ENCODE peak calls at places on chromosomes 3 and 15, in five cellular contexts. F, R, K, V and Z are unnamed samples. For H3K27me3, the result is how much of the 10 kb centered on the place peaks cover.

GRCh38 chr3:153595186-153595815 is 433.3 kb downstream of the RAP2B start:
- DNase-seq in F (peak), R (peak), K (no peak), V (peak), Z (no peak)

GRCh38 chr3:149020196-149020838 is 29.0 kb downstream of the GYG1 start:
- DNase-seq in F (peak), R (no peak), K (no peak), V (no peak), Z (no peak)

GRCh38 chr15:38154255-38154654 is 98.4 kb upstream of the SPRED1 start:
- DNase-seq in F (no peak), R (no peak), K (no peak), V (no peak), Z (no peak)

GRCh38 chr3:183254816-183255730 is 2.0 kb downstream of the B3GNT5 start:
- DNase-seq in F (no peak), R (no peak), K (no peak), V (peak), Z (no peak)

GRCh38 chr3:81218023-81218422 is 543.4 kb downstream of the GBE1 start:
- DNase-seq in F (peak), R (no peak), K (no peak), V (peak), Z (no peak)

GRCh38 chr15:78810377-78811123 is 714 bp downstream of the ADAMTS7 start:
- DNase-seq in F (peak), R (peak), K (peak), V (peak), Z (peak)

GRCh38 chr3:188853896-188854295 is 317.9 kb upstream of the TPRG1 start:
- DNase-seq in F (peak), R (no peak), K (no peak), V (no peak), Z (no peak)

GRCh38 chr15:59152694-59153450 is 47.9 kb downstream of the CCNB2 start:
- DNase-seq in F (no peak), R (no peak), K (no peak), V (no peak), Z (no peak)

GRCh38 chr3:105430460-105430859 is 63.8 kb downstream of the ALCAM start:
- DNase-seq in F (no peak), R (no peak), K (no peak), V (no peak), Z (no peak)

GRCh38 chr3:135895106-135895733 is 70.3 kb upstream of the PPP2R3A start:
- DNase-seq in F (peak), R (no peak), K (peak), V (peak), Z (peak)

GRCh38 chr3:52777959-52778805 is 783 bp downstream of the ITIH1 start:
- DNase-seq in F (no peak), R (no peak), K (peak), V (peak), Z (no peak)

GRCh38 chr3:8441969-8442559 is 59.6 kb upstream of the LMCD1 start:
- DNase-seq in F (peak), R (no peak), K (no peak), V (peak), Z (no peak)

GRCh38 chr15:73930371-73930770 is 4.1 kb downstream of the LOXL1 start:
- DNase-seq in F (peak), R (no peak), K (peak), V (no peak), Z (peak)

GRCh38 chr3:190608850-190609589 is 95.1 kb downstream of the IL1RAP start:
- DNase-seq in F (peak), R (no peak), K (no peak), V (no peak), Z (no peak)

GRCh38 chr15:93076217-93076616 is 12.8 kb downstream of the RGMA start:
- DNase-seq in F (no peak), R (no peak), K (no peak), V (no peak), Z (no peak)

GRCh38 chr15:93080451-93080850 is 8.6 kb downstream of the RGMA start:
- DNase-seq in F (no peak), R (no peak), K (no peak), V (no peak), Z (no peak)

GRCh38 chr15:93076875-93077274 is 12.1 kb downstream of the RGMA start:
- DNase-seq in F (no peak), R (no peak), K (no peak), V (no peak), Z (no peak)

GRCh38 chr15:93082861-93083260 is 6.2 kb downstream of the RGMA start:
- DNase-seq in F (no peak), R (no peak), K (no peak), V (no peak), Z (no peak)

DNA sequence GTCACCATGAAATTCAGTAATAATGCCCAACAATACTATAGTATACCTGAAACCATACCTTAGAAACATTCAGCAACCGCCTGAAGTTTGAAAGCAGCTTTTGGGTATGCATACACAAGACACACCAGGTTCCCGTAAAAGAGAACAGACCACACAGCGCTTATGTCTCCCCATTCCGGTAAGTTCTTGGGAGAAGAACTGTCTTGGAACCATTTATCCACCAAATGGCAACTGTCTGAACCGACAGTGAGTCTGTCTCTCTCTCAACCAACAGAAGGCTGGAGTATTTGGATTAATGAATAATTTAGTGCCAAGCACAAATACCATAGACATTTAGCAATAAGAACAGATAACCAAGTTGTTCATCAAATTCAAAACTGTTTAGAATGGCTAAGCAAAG is 7.6 kb downstream of the RGMA start:
- DNase-seq in F (no peak), R (no peak), K (no peak), V (no peak), Z (no peak)
- H3K27me3 ChIP-seq in F (half or more), R (under half), K (under half), V (under half), Z (under half)

DNA sequence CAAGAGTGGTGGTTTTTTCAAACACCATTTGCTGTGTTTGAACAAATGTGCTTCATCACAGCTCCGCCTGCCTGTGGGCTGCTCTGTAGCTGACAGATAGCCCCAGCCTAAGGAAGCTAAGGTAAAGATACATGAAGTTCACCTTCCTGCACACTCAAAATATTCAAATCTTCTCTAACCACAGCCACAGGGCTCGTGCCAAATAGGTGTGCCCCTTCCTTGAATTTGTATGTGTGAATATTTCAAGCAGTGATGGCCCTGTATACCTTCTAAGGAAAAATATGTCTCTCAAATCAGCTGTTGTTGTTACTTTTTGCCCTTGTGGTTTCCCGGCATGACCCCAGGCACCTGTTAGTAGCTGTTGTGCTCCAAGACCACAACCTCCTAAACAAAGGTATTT is 92.8 kb downstream of the CCNL1 start:
- DNase-seq in F (no peak), R (peak), K (no peak), V (no peak), Z (no peak)
- H3K27ac ChIP-seq in F (no peak), R (no peak), K (no peak), V (no peak), Z (no peak)

DNA sequence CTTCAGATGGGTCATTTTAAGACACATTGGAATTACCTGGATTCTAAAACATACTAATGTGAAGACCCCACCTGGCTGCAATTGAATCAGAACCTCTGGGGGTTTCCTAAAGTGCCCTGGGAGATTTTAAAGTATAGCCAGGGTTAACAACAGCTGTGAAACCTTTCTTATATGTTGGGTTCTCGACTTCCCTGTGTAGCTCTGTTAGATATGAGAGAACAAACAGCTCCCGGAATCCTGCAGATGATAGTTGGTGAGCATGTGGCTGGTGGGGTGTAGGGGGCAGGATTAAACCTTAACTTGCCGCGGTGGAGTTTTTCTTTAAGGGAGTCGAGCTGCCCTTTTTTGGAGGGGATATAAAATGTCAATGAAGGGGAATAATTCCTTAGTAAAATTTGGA is 12.1 kb downstream of the PLCL2 start:
- DNase-seq in F (no peak), R (no peak), K (no peak), V (no peak), Z (no peak)
- H3K4me3 ChIP-seq in F (no peak), R (no peak), K (no peak), V (no peak), Z (peak)

DNA sequence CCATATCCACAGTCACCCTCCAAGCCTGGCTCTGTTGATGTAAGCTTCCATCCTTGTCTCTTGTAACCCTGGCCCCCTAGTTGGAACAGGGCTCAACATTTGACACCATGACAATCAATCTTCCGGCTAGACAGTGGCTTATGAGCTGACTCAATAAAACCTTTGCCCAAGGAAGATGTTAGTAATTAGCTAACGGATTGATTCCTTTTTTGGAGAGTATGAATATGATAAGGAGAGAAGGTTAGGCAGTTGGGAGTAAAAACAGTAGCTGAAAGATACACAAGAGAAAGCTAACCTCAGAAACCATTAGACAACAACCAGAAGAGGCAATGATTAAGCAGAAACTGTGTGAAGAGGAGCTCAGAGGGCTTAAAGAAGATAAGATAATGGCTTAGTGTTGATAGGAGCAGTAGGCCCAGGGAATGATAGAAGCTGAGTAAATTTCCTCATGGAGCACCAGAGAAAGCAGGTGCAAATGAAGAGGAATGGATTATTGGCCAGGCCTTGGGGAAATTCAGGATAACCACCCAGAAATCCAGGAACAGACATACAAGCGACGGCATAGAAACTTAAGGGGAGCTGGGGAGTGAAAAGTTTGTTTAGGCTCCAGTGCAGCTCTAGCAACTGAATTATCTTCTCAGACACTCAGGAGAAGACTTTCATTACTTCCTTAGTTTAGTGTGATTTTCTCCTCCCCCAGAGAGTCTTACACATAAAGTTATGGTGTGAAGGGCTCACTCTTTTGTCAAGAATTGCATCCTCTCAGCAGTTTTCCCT is 7.8 kb upstream of the RFX7 start:
- DNase-seq in F (no peak), R (no peak), K (no peak), V (no peak), Z (no peak)
- H3K27me3 ChIP-seq in F (under half), R (under half), K (under half), V (under half), Z (under half)